ENCODE peak calls at places on chromosome 16, in five cellular contexts. Y is colonic mucosa, P is A549, E is spleen, X is ovary. G is an unnamed sample. For H3K4me1, the result is how much of the 10 kb centered on the place peaks cover.

GRCh38 chr16:30660424-30661251 is 2.4 kb downstream of the FBRS start:
- DNase-seq in Y (peak), P (no peak), E (peak), X (peak), G (no peak)

GRCh38 chr16:83539736-83540490 is 267.9 kb upstream of the HSBP1 start:
- DNase-seq in Y (no peak), P (no peak), E (no peak), X (no peak), G (no peak)

GRCh38 chr16:82240111-82240510 is 70.1 kb upstream of the MPHOSPH6 start:
- DNase-seq in Y (no peak), P (no peak), E (no peak), X (no peak), G (no peak)

GRCh38 chr16:74874912-74875311 is 100.3 kb upstream of the FA2H start:
- DNase-seq in Y (no peak), P (no peak), E (no peak), X (no peak), G (no peak)

GRCh38 chr16:87165151-87165550 is 152.0 kb downstream of the C16orf95 start:
- DNase-seq in Y (no peak), P (no peak), E (peak), X (no peak), G (no peak)

GRCh38 chr16:24539850-24540484 is 601 bp downstream of the RBBP6 start:
- DNase-seq in Y (peak), P (no peak), E (peak), X (peak), G (peak)

GRCh38 chr16:505479-506245 is 21.9 kb upstream of the CAPN15 start:
- DNase-seq in Y (no peak), P (no peak), E (no peak), X (no peak), G (no peak)

GRCh38 chr16:75111514-75112280 is 4.9 kb downstream of the LDHD start:
- DNase-seq in Y (no peak), P (no peak), E (peak), X (peak), G (peak)

GRCh38 chr16:4664538-4665418 is 28.6 kb upstream of the NUDT16L1 start:
- DNase-seq in Y (peak), P (no peak), E (peak), X (peak), G (peak)

GRCh38 chr16:6091021-6091420 is 993.4 kb upstream of the EEF2KMT start:
- DNase-seq in Y (no peak), P (no peak), E (no peak), X (no peak), G (no peak)

GRCh38 chr16:49700928-49701685 is 154.8 kb downstream of the ZNF423 start:
- DNase-seq in Y (no peak), P (no peak), E (no peak), X (peak), G (peak)

GRCh38 chr16:30748634-30749445 is 615 bp downstream of the PHKG2 start:
- DNase-seq in Y (peak), P (peak), E (peak), X (peak), G (peak)

GRCh38 chr16:79598341-79599181 is 2.0 kb downstream of the MAF start:
- DNase-seq in Y (peak), P (peak), E (peak), X (peak), G (peak)

GRCh38 chr16:1932050-1933028 is 10.7 kb downstream of the MSRB1 start:
- DNase-seq in Y (peak), P (peak), E (no peak), X (no peak), G (no peak)

GRCh38 chr16:2035431-2036199 is 8.9 kb downstream of the NHERF2 start:
- DNase-seq in Y (peak), P (no peak), E (no peak), X (peak), G (peak)

GRCh38 chr16:12586701-12587100 is 217.0 kb downstream of the CPPED1 start:
- DNase-seq in Y (no peak), P (no peak), E (peak), X (no peak), G (no peak)

GRCh38 chr16:78775161-78775561 is 675.7 kb downstream of the WWOX start:
- DNase-seq in Y (no peak), P (no peak), E (no peak), X (no peak), G (no peak)

GRCh38 chr16:3992297-3993051 is 112.0 kb upstream of the CREBBP start:
- DNase-seq in Y (no peak), P (no peak), E (no peak), X (no peak), G (no peak)

GRCh38 chr16:70470927-70471341 is 16.5 kb downstream of the FCSK start:
- DNase-seq in Y (no peak), P (peak), E (no peak), X (no peak), G (no peak)

GRCh38 chr16:6672507-6672906 is 660.1 kb upstream of the RBFOX1 start:
- DNase-seq in Y (no peak), P (no peak), E (no peak), X (no peak), G (no peak)

GRCh38 chr16:84925773-84926372 is 85.5 kb downstream of the ZDHHC7 start:
- DNase-seq in Y (no peak), P (no peak), E (no peak), X (no peak), G (no peak)

GRCh38 chr16:84928679-84929420 is 82.5 kb downstream of the ZDHHC7 start:
- DNase-seq in Y (peak), P (no peak), E (peak), X (peak), G (peak)

GRCh38 chr16:84926462-84926861 is 84.9 kb downstream of the ZDHHC7 start:
- DNase-seq in Y (no peak), P (no peak), E (no peak), X (no peak), G (no peak)

GRCh38 chr16:84929421-84930297 is 81.7 kb downstream of the ZDHHC7 start:
- DNase-seq in Y (no peak), P (no peak), E (peak), X (peak), G (peak)

GRCh38 chr16:84927621-84928591 is 83.4 kb downstream of the ZDHHC7 start:
- DNase-seq in Y (no peak), P (no peak), E (peak), X (peak), G (peak)
- H3K4me1 ChIP-seq in Y (under half), P (under half), E (under half), X (under half), G (under half)

GRCh38 chr16:67718668-67719047 is 458 bp downstream of the GFOD2 start:
- DNase-seq in Y (peak), P (no peak), E (no peak), X (no peak), G (no peak)

GRCh38 chr16:67719778-67720144 is 645 bp upstream of the GFOD2 start:
- DNase-seq in Y (peak), P (peak), E (peak), X (peak), G (peak)

GRCh38 chr16:67716097-67716496 is 3.0 kb downstream of the GFOD2 start:
- DNase-seq in Y (no peak), P (no peak), E (no peak), X (no peak), G (no peak)

GRCh38 chr16:67720236-67720635 is 1.1 kb upstream of the GFOD2 start:
- DNase-seq in Y (no peak), P (no peak), E (no peak), X (no peak), G (no peak)

GRCh38 chr16:67719048-67719777 is at the start of gene GFOD2:
- DNase-seq in Y (peak), P (peak), E (peak), X (peak), G (peak)
- H3K4me1 ChIP-seq in Y (under half), P (under half), E (under half), X (under half), G (under half)

GRCh38 chr16:10939649-10940206 is 2.5 kb downstream of the DEXI start:
- DNase-seq in Y (no peak), P (no peak), E (peak), X (no peak), G (no peak)
- H3K4me1 ChIP-seq in Y (under half), P (under half), E (half or more), X (under half), G (under half)

GRCh38 chr16:11236441-11236840 is 19.6 kb downstream of the SOCS1 start:
- DNase-seq in Y (no peak), P (no peak), E (no peak), X (no peak), G (no peak)
- H3K4me1 ChIP-seq in Y (under half), P (under half), E (under half), X (under half), G (under half)

DNA sequence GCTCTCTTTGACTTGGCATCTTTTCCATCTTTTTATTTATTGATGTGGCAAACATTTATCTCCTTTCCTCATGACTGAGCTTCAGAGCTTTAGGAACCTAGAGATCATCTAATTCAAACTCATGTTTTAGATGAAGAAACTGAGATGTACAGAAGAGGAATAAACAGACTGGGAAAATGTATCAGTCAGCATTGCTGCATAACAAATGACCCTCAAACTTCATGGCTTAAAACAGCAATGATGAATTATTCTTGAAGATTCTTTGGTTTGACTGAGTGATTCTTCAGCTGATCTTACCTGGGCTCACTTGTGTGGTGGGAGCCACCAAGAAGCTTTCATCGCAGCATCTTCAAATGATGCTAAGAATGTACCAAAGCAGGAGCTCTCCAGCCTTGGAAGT is 44.0 kb upstream of the IRF8 start:
- DNase-seq in Y (no peak), P (no peak), E (no peak), X (no peak), G (no peak)
- H3K4me1 ChIP-seq in Y (under half), P (under half), E (under half), X (under half), G (under half)

DNA sequence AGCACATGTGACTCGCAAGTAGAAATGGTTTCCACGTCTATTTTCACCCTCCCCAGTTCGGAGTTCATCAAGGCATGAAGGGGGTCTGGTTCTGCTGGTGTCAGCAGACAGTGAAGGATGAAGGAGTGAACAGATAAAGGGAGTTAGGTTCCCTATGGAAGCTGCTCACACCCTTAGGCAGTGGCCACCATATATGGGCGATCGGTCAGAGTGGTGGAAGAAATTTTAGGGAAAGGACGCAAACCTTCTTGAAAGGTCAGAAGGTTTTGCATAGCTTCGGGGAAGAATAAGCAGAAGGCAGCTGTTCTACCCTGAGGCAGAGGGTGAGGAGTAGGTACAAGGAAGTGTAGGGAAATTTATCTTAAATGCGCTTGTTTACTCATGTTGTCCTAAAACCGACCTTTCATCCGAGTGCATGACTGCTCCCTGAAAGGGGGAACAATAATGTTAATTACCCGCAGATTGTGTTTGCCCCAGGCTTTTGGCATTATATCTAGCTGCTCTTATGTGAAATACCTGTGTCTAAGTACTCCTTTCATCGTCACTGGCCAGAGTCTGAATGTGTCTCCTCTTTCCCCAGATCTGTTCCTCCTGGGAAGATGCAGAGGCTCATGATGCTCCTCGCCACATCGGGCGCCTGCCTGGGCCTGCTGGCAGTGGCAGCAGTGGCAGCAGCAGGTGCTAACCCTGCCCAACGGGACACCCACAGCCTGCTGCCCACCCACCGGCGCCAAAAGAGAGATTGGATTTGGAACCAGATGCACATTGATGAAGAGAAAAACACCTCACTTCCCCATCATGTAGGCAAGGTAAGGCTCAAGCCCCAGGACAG is 12.5 kb downstream of the CDH5 start:
- DNase-seq in Y (no peak), P (no peak), E (peak), X (no peak), G (no peak)
- H3K4me1 ChIP-seq in Y (under half), P (under half), E (under half), X (under half), G (under half)

GRCh38 chr16:57997176-57997527 is 3.3 kb downstream of the ZNF319 start:
- DNase-seq in Y (no peak), P (no peak), E (peak), X (no peak), G (no peak)
- H3K4me1 ChIP-seq in Y (under half), P (under half), E (under half), X (under half), G (under half)

G was measured in uterus.